ENCODE peak calls at places on chromosomes 5 and 9, in seven cellular contexts. One of them, this sample, is unnamed.

GRCh38 chr9:128254855-128255759 is 20.7 kb downstream of the GOLGA2 start:
- DNase-seq in hepatocyte: peak; percentile 83
- DNase-seq in RWPE1: peak; percentile 76
- DNase-seq in GM13977: peak; percentile 82
- DNase-seq in A549: peak; percentile 88
- DNase-seq in cardiac muscle cell: peak; percentile 88
- DNase-seq in left ventricle myocardium inferior: peak; percentile 66
- DNase-seq in this sample: peak; percentile 82

GRCh38 chr9:13791816-13792215 is 512.3 kb upstream of the MPDZ start:
- DNase-seq in hepatocyte: peak; percentile 77
- DNase-seq in GM13977: no peak
- DNase-seq in left ventricle myocardium inferior: no peak
- DNase-seq in A549: no peak
- DNase-seq in RWPE1: no peak
- DNase-seq in cardiac muscle cell: no peak
- DNase-seq in this sample: no peak

GRCh38 chr9:79671558-79671957 is 99.8 kb downstream of the TLE4 start:
- DNase-seq in left ventricle myocardium inferior: no peak
- DNase-seq in A549: no peak
- DNase-seq in cardiac muscle cell: no peak
- DNase-seq in RWPE1: no peak
- DNase-seq in GM13977: no peak
- DNase-seq in hepatocyte: peak; percentile 66
- DNase-seq in this sample: no peak

GRCh38 chr5:77356740-77357139 is 135.4 kb downstream of the WDR41 start:
- DNase-seq in A549: no peak
- DNase-seq in hepatocyte: no peak
- DNase-seq in cardiac muscle cell: no peak
- DNase-seq in RWPE1: peak; percentile 53
- DNase-seq in left ventricle myocardium inferior: no peak
- DNase-seq in GM13977: peak; percentile 64
- DNase-seq in this sample: peak; percentile 60

GRCh38 chr5:132657676-132658382 is at the start of gene IL13:
- DNase-seq in hepatocyte: no peak
- DNase-seq in RWPE1: no peak
- DNase-seq in left ventricle myocardium inferior: no peak
- DNase-seq in GM13977: no peak
- DNase-seq in cardiac muscle cell: no peak
- DNase-seq in A549: no peak
- DNase-seq in this sample: no peak

GRCh38 chr5:111930905-111931461 is 174.0 kb upstream of the NREP start:
- DNase-seq in left ventricle myocardium inferior: no peak
- DNase-seq in cardiac muscle cell: no peak
- DNase-seq in hepatocyte: no peak
- DNase-seq in A549: no peak
- DNase-seq in RWPE1: peak; percentile 36
- DNase-seq in GM13977: no peak
- DNase-seq in this sample: no peak

GRCh38 chr9:133803028-133803585 is 65.0 kb upstream of the SARDH start:
- DNase-seq in A549: no peak
- DNase-seq in cardiac muscle cell: no peak
- DNase-seq in RWPE1: no peak
- DNase-seq in GM13977: no peak
- DNase-seq in left ventricle myocardium inferior: no peak
- DNase-seq in hepatocyte: no peak
- DNase-seq in this sample: no peak

GRCh38 chr9:114592356-114592755 is 4.8 kb downstream of the ATP6V1G1 start:
- DNase-seq in left ventricle myocardium inferior: no peak
- DNase-seq in GM13977: no peak
- DNase-seq in cardiac muscle cell: no peak
- DNase-seq in hepatocyte: no peak
- DNase-seq in A549: no peak
- DNase-seq in RWPE1: peak; percentile 59
- DNase-seq in this sample: no peak

GRCh38 chr9:29701971-29702370 is 2128.7 kb upstream of the C9orf72 start:
- DNase-seq in GM13977: no peak
- DNase-seq in hepatocyte: no peak
- DNase-seq in A549: no peak
- DNase-seq in left ventricle myocardium inferior: no peak
- DNase-seq in RWPE1: no peak
- DNase-seq in cardiac muscle cell: no peak
- DNase-seq in this sample: no peak

GRCh38 chr9:764105-764524 is 77.4 kb upstream of the DMRT1 start:
- DNase-seq in RWPE1: peak; percentile 70
- DNase-seq in cardiac muscle cell: peak; percentile 69
- DNase-seq in left ventricle myocardium inferior: peak; percentile 57
- DNase-seq in GM13977: peak; percentile 73
- DNase-seq in hepatocyte: peak; percentile 83
- DNase-seq in A549: peak; percentile 86
- DNase-seq in this sample: peak; percentile 63

GRCh38 chr9:13113751-13114150 is 165.7 kb downstream of the MPDZ start:
- DNase-seq in hepatocyte: no peak
- DNase-seq in GM13977: no peak
- DNase-seq in cardiac muscle cell: no peak
- DNase-seq in A549: no peak
- DNase-seq in left ventricle myocardium inferior: no peak
- DNase-seq in RWPE1: no peak
- DNase-seq in this sample: no peak

GRCh38 chr9:116695441-116695840 is 8.3 kb downstream of the TRIM32 start:
- DNase-seq in left ventricle myocardium inferior: no peak
- DNase-seq in GM13977: no peak
- DNase-seq in cardiac muscle cell: no peak
- DNase-seq in A549: no peak
- DNase-seq in hepatocyte: no peak
- DNase-seq in RWPE1: no peak
- DNase-seq in this sample: no peak

GRCh38 chr9:69412741-69413150 is 87.7 kb downstream of the ENTREP1 start:
- DNase-seq in left ventricle myocardium inferior: peak; percentile 69
- DNase-seq in hepatocyte: peak; percentile 73
- DNase-seq in A549: peak; percentile 75
- DNase-seq in GM13977: no peak
- DNase-seq in RWPE1: peak; percentile 64
- DNase-seq in cardiac muscle cell: peak; percentile 81
- DNase-seq in this sample: peak; percentile 32

GRCh38 chr5:3837544-3837943 is 241.9 kb downstream of the IRX1 start:
- DNase-seq in GM13977: no peak
- DNase-seq in cardiac muscle cell: no peak
- DNase-seq in left ventricle myocardium inferior: no peak
- DNase-seq in A549: no peak
- DNase-seq in hepatocyte: no peak
- DNase-seq in RWPE1: no peak
- DNase-seq in this sample: no peak

GRCh38 chr9:97703437-97704326 is 6.5 kb upstream of the XPA start:
- DNase-seq in A549: peak; percentile 50
- DNase-seq in hepatocyte: peak; percentile 74
- DNase-seq in RWPE1: peak; percentile 86
- DNase-seq in GM13977: no peak
- DNase-seq in cardiac muscle cell: no peak
- DNase-seq in left ventricle myocardium inferior: no peak
- DNase-seq in this sample: no peak

GRCh38 chr5:180670586-180671359 is 21.4 kb upstream of the FLT4 start:
- DNase-seq in RWPE1: peak; percentile 56
- DNase-seq in hepatocyte: peak; percentile 72
- DNase-seq in left ventricle myocardium inferior: peak; percentile 51
- DNase-seq in A549: peak; percentile 40
- DNase-seq in cardiac muscle cell: peak; percentile 76
- DNase-seq in GM13977: peak; percentile 70
- DNase-seq in this sample: peak; percentile 72

GRCh38 chr5:84242286-84242685 is 142.4 kb downstream of the EDIL3 start:
- DNase-seq in A549: no peak
- DNase-seq in hepatocyte: peak; percentile 8
- DNase-seq in cardiac muscle cell: no peak
- DNase-seq in left ventricle myocardium inferior: no peak
- DNase-seq in RWPE1: no peak
- DNase-seq in GM13977: no peak
- DNase-seq in this sample: no peak

GRCh38 chr5:15515229-15515628 is 15.2 kb downstream of the FBXL7 start:
- DNase-seq in GM13977: no peak
- DNase-seq in left ventricle myocardium inferior: no peak
- DNase-seq in RWPE1: no peak
- DNase-seq in A549: no peak
- DNase-seq in cardiac muscle cell: no peak
- DNase-seq in hepatocyte: no peak
- DNase-seq in this sample: no peak
- TF ChIP-seq CTCF in GM13977: no peak
- TF ChIP-seq CTCF in left ventricle myocardium inferior: peak; percentile 26
- TF ChIP-seq CTCF in RWPE1: no peak
- TF ChIP-seq CTCF in A549: no peak
- TF ChIP-seq CTCF in cardiac muscle cell: no peak
- TF ChIP-seq CTCF in hepatocyte: peak; percentile 18
- TF ChIP-seq CTCF in this sample: no peak

GRCh38 chr5:102115736-102116135 is 180.3 kb downstream of the SLCO4C1 start:
- DNase-seq in A549: no peak
- DNase-seq in left ventricle myocardium inferior: no peak
- DNase-seq in cardiac muscle cell: no peak
- DNase-seq in hepatocyte: no peak
- DNase-seq in RWPE1: no peak
- DNase-seq in GM13977: no peak
- DNase-seq in this sample: no peak
- TF ChIP-seq CTCF in A549: no peak
- TF ChIP-seq CTCF in left ventricle myocardium inferior: no peak
- TF ChIP-seq CTCF in cardiac muscle cell: no peak
- TF ChIP-seq CTCF in hepatocyte: no peak
- TF ChIP-seq CTCF in RWPE1: no peak
- TF ChIP-seq CTCF in GM13977: no peak
- TF ChIP-seq CTCF in this sample: no peak

DNA sequence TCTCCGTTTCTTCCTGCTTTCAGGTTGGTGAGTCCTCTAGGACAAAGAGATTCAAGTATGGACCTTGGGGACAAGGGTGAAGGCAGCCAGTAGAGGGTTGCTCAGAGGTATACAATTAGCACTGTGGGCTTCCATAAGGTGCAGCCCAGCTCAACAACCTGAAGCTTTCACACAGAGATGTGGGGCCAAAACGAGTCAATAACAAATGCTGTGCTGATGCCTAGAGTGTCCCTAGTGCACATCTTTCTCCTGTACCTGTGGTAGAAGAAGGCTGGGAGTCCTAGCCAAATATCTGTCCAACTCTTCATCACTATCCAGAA is 20.7 kb upstream of the MLANA start:
- DNase-seq in RWPE1: no peak
- DNase-seq in hepatocyte: no peak
- DNase-seq in GM13977: no peak
- DNase-seq in left ventricle myocardium inferior: no peak
- DNase-seq in A549: no peak
- DNase-seq in cardiac muscle cell: no peak
- DNase-seq in this sample: no peak
- TF ChIP-seq CTCF in RWPE1: no peak
- TF ChIP-seq CTCF in hepatocyte: no peak
- TF ChIP-seq CTCF in GM13977: no peak
- TF ChIP-seq CTCF in left ventricle myocardium inferior: no peak
- TF ChIP-seq CTCF in A549: no peak
- TF ChIP-seq CTCF in cardiac muscle cell: no peak
- TF ChIP-seq CTCF in this sample: no peak

GRCh38 chr5:150656191-150657132 is 4.6 kb upstream of the MYOZ3 start:
- DNase-seq in hepatocyte: peak; percentile 89
- DNase-seq in left ventricle myocardium inferior: peak; percentile 77
- DNase-seq in A549: peak; percentile 81
- DNase-seq in RWPE1: peak; percentile 92
- DNase-seq in cardiac muscle cell: peak; percentile 85
- DNase-seq in GM13977: peak; percentile 96
- DNase-seq in this sample: peak; percentile 97
- TF ChIP-seq CTCF in hepatocyte: peak; percentile 65
- TF ChIP-seq CTCF in left ventricle myocardium inferior: peak; percentile 81
- TF ChIP-seq CTCF in A549: peak; percentile 90
- TF ChIP-seq CTCF in RWPE1: peak; percentile 92
- TF ChIP-seq CTCF in cardiac muscle cell: peak; percentile 44
- TF ChIP-seq CTCF in GM13977: peak; percentile 84
- TF ChIP-seq CTCF in this sample: peak; percentile 68

This sample was measured in GM20000.